ENCODE peak calls at places on chromosome 3, in six cellular contexts. G, E, K, S, U and Z are unnamed samples.

GRCh38 chr3:8668216-8668615 is 23.6 kb upstream of the SSUH2 start:
- DNase-seq in S (no peak), U (no peak), E (no peak), G (peak; percentile 39), K (no peak), Z (no peak)

GRCh38 chr3:10917176-10917575 is 75.4 kb upstream of the SLC6A1 start:
- DNase-seq in E (no peak), S (no peak), U (no peak), G (peak; percentile 22), K (no peak), Z (peak; percentile 33)

GRCh38 chr3:190514163-190515153 is 573 bp downstream of the IL1RAP start:
- DNase-seq in K (peak; percentile 31), E (peak; percentile 35), S (no peak), U (peak; percentile 31), G (peak; percentile 72), Z (peak; percentile 53)

GRCh38 chr3:73571238-73571741 is 53.5 kb downstream of the PDZRN3 start:
- DNase-seq in K (no peak), E (no peak), U (no peak), S (no peak), G (no peak), Z (no peak)

GRCh38 chr3:23480324-23480704 is 277.2 kb downstream of the UBE2E2 start:
- DNase-seq in K (no peak), G (no peak), S (no peak), E (no peak), U (peak; percentile 90), Z (no peak)

GRCh38 chr3:133891662-133892389 is 3.9 kb downstream of the RAB6B start:
- DNase-seq in K (no peak), G (no peak), E (no peak), S (no peak), U (no peak), Z (no peak)

GRCh38 chr3:48038971-48039481 is 22.8 kb upstream of the MAP4 start:
- DNase-seq in G (no peak), E (no peak), U (peak; percentile 28), S (no peak), K (no peak), Z (no peak)

GRCh38 chr3:16372362-16373269 is 107.6 kb downstream of the OXNAD1 start:
- DNase-seq in G (no peak), S (no peak), E (no peak), K (no peak), U (no peak), Z (no peak)

GRCh38 chr3:45635475-45636256 is 41.1 kb downstream of the LIMD1 start:
- DNase-seq in U (no peak), K (no peak), S (no peak), G (peak; percentile 92), E (peak; percentile 60), Z (peak; percentile 47)

GRCh38 chr3:28682126-28682525 is 333.5 kb upstream of the AZI2 start:
- DNase-seq in K (no peak), E (no peak), U (no peak), S (no peak), G (no peak), Z (no peak)

GRCh38 chr3:119681279-119681678 is 4.1 kb upstream of the COX17 start:
- DNase-seq in U (no peak), E (peak; percentile 39), G (peak; percentile 51), K (peak; percentile 59), S (no peak), Z (peak; percentile 55)

GRCh38 chr3:38738630-38739395 is 77.2 kb downstream of the SCN10A start:
- DNase-seq in E (no peak), K (peak; percentile 45), S (no peak), G (peak; percentile 40), U (no peak), Z (peak; percentile 36)

GRCh38 chr3:63519426-63519825 is 133.0 kb upstream of the SNTN start:
- DNase-seq in E (peak; percentile 1), K (peak; percentile 2), U (no peak), S (no peak), G (peak; percentile 31), Z (peak; percentile 15)

GRCh38 chr3:146111337-146111736 is 49.6 kb downstream of the PLOD2 start:
- DNase-seq in S (no peak), G (no peak), E (no peak), U (no peak), K (no peak), Z (no peak)

GRCh38 chr3:6743067-6743720 is 117.7 kb upstream of the GRM7 start:
- DNase-seq in E (no peak), G (no peak), S (no peak), U (no peak), K (no peak), Z (no peak)

GRCh38 chr3:9142346-9142745 is 107.1 kb downstream of the SRGAP3 start:
- DNase-seq in K (no peak), U (no peak), S (no peak), G (peak; percentile 5), E (no peak), Z (peak; percentile 33)

GRCh38 chr3:195009607-195010006 is 261.4 kb downstream of the XXYLT1 start:
- DNase-seq in G (no peak), E (no peak), U (no peak), S (no peak), K (no peak), Z (no peak)

GRCh38 chr3:129553171-129553570 is 10.2 kb downstream of the H1-8 start:
- DNase-seq in K (no peak), S (no peak), U (no peak), E (no peak), G (no peak), Z (no peak)

GRCh38 chr3:187750513-187751123 is 5.3 kb upstream of the BCL6 start:
- DNase-seq in E (no peak), S (no peak), U (no peak), K (no peak), G (peak; percentile 27), Z (peak; percentile 72)

GRCh38 chr3:180383332-180384020 is 218.5 kb upstream of the TTC14 start:
- DNase-seq in S (no peak), K (peak; percentile 8), E (no peak), U (no peak), G (peak; percentile 26), Z (no peak)

GRCh38 chr3:57007513-57008415 is 52.7 kb upstream of the SPATA12 start:
- DNase-seq in S (no peak), K (no peak), U (peak; percentile 39), G (peak; percentile 89), E (peak; percentile 70), Z (peak; percentile 91)

GRCh38 chr3:178507507-178508442 is 28.5 kb upstream of the KCNMB2 start:
- DNase-seq in K (no peak), E (no peak), G (no peak), S (no peak), U (no peak), Z (no peak)

GRCh38 chr3:70856414-70857162 is 544.1 kb upstream of the MDFIC2 start:
- DNase-seq in U (no peak), E (peak; percentile 56), G (peak; percentile 95), K (peak; percentile 65), S (no peak), Z (no peak)

GRCh38 chr3:94614192-94614591 is 551.3 kb downstream of the NSUN3 start:
- DNase-seq in U (no peak), S (no peak), G (no peak), K (no peak), E (no peak), Z (no peak)

GRCh38 chr3:12478326-12478725 is 6.0 kb upstream of the TSEN2 start:
- DNase-seq in S (no peak), K (no peak), U (no peak), G (no peak), E (no peak), Z (no peak)

GRCh38 chr3:19945405-19946290 is 1.2 kb upstream of the RAB5A start:
- DNase-seq in K (peak; percentile 31), U (no peak), E (no peak), G (no peak), S (no peak), Z (no peak)

GRCh38 chr3:150603888-150604319 is 783 bp downstream of the SELENOT start:
- DNase-seq in G (no peak), U (peak; percentile 27), E (no peak), K (peak; percentile 45), S (no peak), Z (no peak)

GRCh38 chr3:132135628-132136333 is 101.0 kb upstream of the CPNE4 start:
- DNase-seq in S (no peak), E (peak; percentile 88), K (peak; percentile 89), U (no peak), G (peak; percentile 98), Z (peak; percentile 96)

GRCh38 chr3:195696632-195697278 is 24.0 kb upstream of the MUC20 start:
- DNase-seq in S (no peak), U (no peak), E (no peak), G (no peak), K (no peak), Z (no peak)

GRCh38 chr3:169497567-169498257 is 165.8 kb downstream of the MECOM start:
- DNase-seq in U (no peak), G (peak; percentile 57), K (no peak), S (no peak), E (peak; percentile 48), Z (no peak)

GRCh38 chr3:174023445-174023844 is 625.9 kb downstream of the NLGN1 start:
- DNase-seq in E (no peak), K (no peak), S (no peak), U (no peak), G (no peak), Z (peak; percentile 6)

GRCh38 chr3:157948605-157949383 is 157.4 kb downstream of the SHOX2 start:
- DNase-seq in K (no peak), S (no peak), E (no peak), U (no peak), G (no peak), Z (no peak)

GRCh38 chr3:23822559-23822958 is 16.8 kb downstream of the UBE2E1 start:
- DNase-seq in E (no peak), K (no peak), U (no peak), G (no peak), S (no peak), Z (no peak)

GRCh38 chr3:48565591-48566400 is 2.2 kb upstream of the UCN2 start:
- DNase-seq in E (peak; percentile 34), S (no peak), K (peak; percentile 64), U (no peak), G (peak; percentile 68), Z (peak; percentile 75)

GRCh38 chr3:123533554-123534159 is 51.2 kb downstream of the HACD2 start:
- DNase-seq in S (no peak), K (no peak), E (no peak), G (no peak), U (no peak), Z (no peak)

GRCh38 chr3:102444101-102444500 is 9.3 kb downstream of the ZPLD1 start:
- DNase-seq in E (peak; percentile 49), K (no peak), S (no peak), G (peak; percentile 68), U (no peak), Z (peak; percentile 35)

GRCh38 chr3:54176106-54176505 is 53.8 kb downstream of the CACNA2D3 start:
- DNase-seq in G (no peak), K (no peak), U (no peak), E (no peak), S (no peak), Z (no peak)